ENCODE peak calls at places on chromosomes 4 and X, in nine cellular contexts. W is NCI-H1092 treated with DMSO at 0.1 percent for 48 hours, K is T-helper 9 cell, E is lower lobe of right lung, V is neural crest cell, D is NCI-H748 treated with DMSO at 0.1 percent for 48 hours, M is mammary epithelial cell, I is Kasumi-1, Y is activated T-helper 1 cell treated with Interleukin-2 at 50 U/mL for 16 hours. G is an unnamed sample.

GRCh38 chr4:137300776-137301175 is 231.5 kb downstream of the PCDH18 start:
- DNase-seq in W (no peak), K (no peak), E (no peak), V (no peak), D (no peak), M (peak), I (no peak), Y (no peak), G (no peak)

GRCh38 chrX:7689791-7690412 is 153.1 kb upstream of the VCX start:
- DNase-seq in W (peak), K (no peak), E (no peak), V (no peak), D (peak), M (peak), I (no peak), Y (no peak), G (no peak)

GRCh38 chrX:41445171-41445570 is 2.0 kb upstream of the NYX start:
- DNase-seq in W (no peak), K (no peak), E (no peak), V (no peak), D (no peak), M (no peak), I (no peak), Y (no peak), G (no peak)

GRCh38 chr4:176755624-176756023 is 37.1 kb downstream of the VEGFC start:
- DNase-seq in W (no peak), K (no peak), E (no peak), V (no peak), D (no peak), M (no peak), I (no peak), Y (no peak), G (no peak)

GRCh38 chr4:151717271-151717670 is 43.5 kb downstream of the GATB start:
- DNase-seq in W (no peak), K (no peak), E (no peak), V (no peak), D (no peak), M (no peak), I (no peak), Y (no peak), G (no peak)

GRCh38 chrX:72569786-72570185 is 2.9 kb downstream of the HDAC8 start:
- DNase-seq in W (no peak), K (no peak), E (no peak), V (no peak), D (no peak), M (peak), I (no peak), Y (no peak), G (no peak)

GRCh38 chr4:180598281-180598680 is 1644.9 kb upstream of the TENM3 start:
- DNase-seq in W (no peak), K (no peak), E (no peak), V (no peak), D (no peak), M (no peak), I (peak), Y (no peak), G (no peak)

GRCh38 chrX:139931646-139932076 is 1.2 kb downstream of the ATP11C start:
- DNase-seq in W (no peak), K (no peak), E (no peak), V (peak), D (no peak), M (no peak), I (no peak), Y (no peak), G (no peak)

GRCh38 chr4:112120021-112120420 is 25.2 kb upstream of the FAM241A start:
- DNase-seq in W (no peak), K (no peak), E (no peak), V (no peak), D (no peak), M (no peak), I (no peak), Y (no peak), G (no peak)

GRCh38 chr4:53192017-53192416 is 173.8 kb downstream of the SCFD2 start:
- DNase-seq in W (no peak), K (no peak), E (no peak), V (no peak), D (no peak), M (no peak), I (peak), Y (no peak), G (no peak)

GRCh38 chr4:180009316-180009715 is 2233.9 kb upstream of the TENM3 start:
- DNase-seq in W (no peak), K (no peak), E (no peak), V (no peak), D (no peak), M (no peak), I (no peak), Y (no peak), G (no peak)

GRCh38 chrX:112968351-112969133 is 127.9 kb upstream of the AMOT start:
- DNase-seq in W (no peak), K (no peak), E (no peak), V (no peak), D (no peak), M (peak), I (no peak), Y (no peak), G (no peak)

GRCh38 chr4:111630705-111631104 is 514.5 kb upstream of the FAM241A start:
- DNase-seq in W (peak), K (no peak), E (no peak), V (no peak), D (peak), M (no peak), I (peak), Y (no peak), G (no peak)

GRCh38 chr4:25477251-25477650 is 100.2 kb downstream of the ANAPC4 start:
- DNase-seq in W (no peak), K (no peak), E (no peak), V (no peak), D (no peak), M (no peak), I (no peak), Y (no peak), G (no peak)

GRCh38 chr4:4995866-4996265 is 23.4 kb downstream of the CYTL1 start:
- DNase-seq in W (no peak), K (no peak), E (no peak), V (no peak), D (no peak), M (no peak), I (no peak), Y (no peak), G (no peak)

GRCh38 chr4:140172960-140173359 is 19.0 kb upstream of the MAML3 start:
- DNase-seq in W (no peak), K (no peak), E (no peak), V (no peak), D (no peak), M (no peak), I (no peak), Y (no peak), G (no peak)

GRCh38 chr4:161336621-161337020 is 827.2 kb downstream of the FSTL5 start:
- DNase-seq in W (no peak), K (no peak), E (no peak), V (no peak), D (no peak), M (no peak), I (no peak), Y (no peak), G (no peak)

G was measured in effector memory CD4-positive, alpha-beta T cell.